ENCODE peak calls at places on chromosomes 6 and 20, in nine cellular contexts. N, G, Z, P, O, T, I, C and S are unnamed samples.

GRCh38 chr20:16574656-16575355 is 1.6 kb upstream of the KIF16B start:
- DNase-seq in T (peak), O (peak), C (peak), N (peak), G (peak), P (peak), Z (peak), I (peak), S (peak)

GRCh38 chr20:709421-709820 is 33.8 kb upstream of the SCRT2 start:
- DNase-seq in O (no peak), I (peak), T (peak), N (no peak), P (no peak), Z (no peak), G (no peak), C (peak), S (peak)

GRCh38 chr6:19836799-19837510 is at the start of gene ID4:
- DNase-seq in Z (no peak), T (peak), G (peak), P (peak), C (no peak), N (peak), I (peak), O (peak), S (peak)

GRCh38 chr6:39797751-39798150 is 5.6 kb downstream of the DAAM2 start:
- DNase-seq in P (no peak), T (peak), G (no peak), Z (no peak), I (no peak), O (no peak), C (no peak), N (no peak), S (no peak)

GRCh38 chr6:115570326-115570725 is 490.4 kb downstream of the FRK start:
- DNase-seq in G (no peak), O (no peak), C (no peak), Z (no peak), P (no peak), N (no peak), T (no peak), I (no peak), S (no peak)

GRCh38 chr6:44646355-44646754 is 258.8 kb downstream of the CDC5L start:
- DNase-seq in O (no peak), C (no peak), T (no peak), G (no peak), I (no peak), Z (no peak), N (no peak), P (no peak), S (no peak)

GRCh38 chr6:84220809-84221409 is 6.5 kb downstream of the CEP162 start:
- DNase-seq in O (no peak), P (no peak), Z (no peak), C (peak), G (no peak), I (no peak), T (no peak), N (no peak), S (no peak)

GRCh38 chr6:141969201-141969600 is 163.5 kb upstream of the GJE1 start:
- DNase-seq in G (no peak), Z (no peak), N (no peak), O (no peak), T (no peak), I (no peak), P (no peak), C (no peak), S (no peak)

GRCh38 chr20:11453430-11453829 is 464.3 kb upstream of the BTBD3 start:
- DNase-seq in O (no peak), I (no peak), Z (no peak), C (no peak), T (no peak), P (no peak), N (peak), G (no peak), S (no peak)

DNA sequence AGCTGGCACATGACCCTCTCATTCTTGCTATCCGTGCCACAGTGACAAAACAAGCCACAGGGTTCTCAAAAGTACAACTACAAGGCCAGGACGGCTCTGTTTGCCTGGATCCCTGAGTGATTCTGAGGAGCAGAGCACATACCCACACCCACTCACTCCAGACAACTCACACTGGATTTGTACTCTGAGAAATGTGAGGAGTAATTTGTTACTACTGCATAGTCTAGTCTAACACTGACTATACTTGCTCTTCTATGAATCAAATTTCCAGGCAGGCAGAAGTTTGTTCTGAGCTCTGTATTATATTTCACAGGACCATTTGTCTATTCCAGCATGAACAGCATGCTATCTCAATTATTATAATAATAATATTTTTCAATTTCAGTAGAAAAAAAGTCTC is 26.7 kb upstream of the SPTLC3 start:
- DNase-seq in O (no peak), T (no peak), I (no peak), Z (no peak), P (no peak), C (no peak), N (no peak), G (no peak), S (no peak)
- TF ChIP-seq EP300 in O (no peak), T (no peak), I (no peak), Z (no peak), P (no peak), C (no peak), N (no peak), G (no peak), S (no peak)

DNA sequence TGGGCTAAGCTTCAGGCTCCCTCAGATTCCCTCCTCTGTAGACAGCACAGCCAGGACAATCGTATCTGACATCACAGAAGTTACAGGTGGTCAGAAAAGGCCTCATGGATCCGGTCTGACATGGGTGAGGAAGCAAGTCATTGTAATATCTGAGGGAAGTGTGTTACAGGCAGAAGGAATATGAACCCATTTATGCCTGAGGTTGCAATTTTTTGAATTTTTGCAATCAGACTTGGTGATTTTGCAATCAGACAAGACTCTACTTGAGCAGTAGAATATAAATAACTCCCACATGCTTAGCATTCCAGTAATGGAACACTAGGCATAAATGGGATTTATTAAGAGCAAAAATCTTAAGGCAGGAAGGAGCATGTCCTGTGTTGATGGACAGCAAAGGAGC is 52.1 kb downstream of the CBLN4 start:
- DNase-seq in C (no peak), I (no peak), Z (no peak), T (no peak), G (no peak), N (no peak), P (no peak), O (no peak), S (no peak)
- TF ChIP-seq EP300 in C (no peak), I (no peak), Z (no peak), T (no peak), G (no peak), N (no peak), P (no peak), O (no peak), S (no peak)

GRCh38 chr6:50795574-50795973 is 23.1 kb upstream of the TFAP2B start:
- DNase-seq in T (no peak), P (no peak), C (no peak), O (no peak), Z (no peak), N (no peak), G (no peak), I (no peak), S (no peak)

DNA sequence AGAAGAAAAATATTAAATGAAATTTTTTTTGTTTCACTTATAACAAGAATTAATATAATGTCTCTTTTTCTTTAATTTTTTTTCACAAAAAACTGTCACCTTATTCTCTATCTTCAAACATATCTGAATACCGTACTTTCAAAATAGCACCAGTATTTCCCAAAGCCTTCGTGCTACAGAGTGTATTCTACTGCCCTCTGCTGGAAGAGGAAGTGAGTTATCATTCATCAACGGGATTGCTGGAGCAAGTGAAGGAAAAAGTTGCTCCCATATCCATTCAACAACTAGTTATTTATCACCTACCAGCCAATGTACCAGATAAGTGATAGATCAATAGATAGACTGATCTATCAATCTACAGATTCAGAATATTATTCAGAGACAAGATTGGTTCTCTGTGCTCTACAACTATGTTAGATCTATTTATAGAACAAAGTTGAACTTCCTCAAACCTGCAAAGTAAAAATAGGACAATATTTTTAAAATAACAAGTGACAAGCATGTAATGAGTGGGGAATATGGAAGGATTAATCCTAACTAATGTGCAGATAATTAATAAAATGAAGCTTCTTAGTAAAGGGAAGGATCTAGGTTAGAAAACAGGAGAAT is 26.7 kb upstream of the TFAP2B start:
- DNase-seq in P (no peak), I (no peak), G (no peak), O (no peak), T (no peak), N (peak), Z (peak), C (peak), S (no peak)
- TF ChIP-seq EP300 in P (no peak), I (no peak), G (no peak), O (no peak), T (no peak), N (no peak), Z (no peak), C (no peak), S (no peak)

GRCh38 chr6:52551483-52552277 is 25.2 kb downstream of the TRAM2 start:
- DNase-seq in N (no peak), Z (peak), I (peak), O (no peak), G (peak), P (peak), T (no peak), C (no peak), S (peak)
- TF ChIP-seq EP300 in N (peak), Z (no peak), I (no peak), O (no peak), G (no peak), P (no peak), T (no peak), C (no peak), S (no peak)

GRCh38 chr6:144936764-144937163 is 651.6 kb downstream of the UTRN start:
- DNase-seq in P (no peak), Z (no peak), N (no peak), T (no peak), O (no peak), G (no peak), C (no peak), I (no peak), S (no peak)
- TF ChIP-seq EP300 in P (no peak), Z (no peak), N (no peak), T (no peak), O (no peak), G (no peak), C (no peak), I (no peak), S (no peak)

GRCh38 chr6:119351005-119351394 is 1.4 kb upstream of the MAN1A1 start:
- DNase-seq in P (no peak), C (peak), N (no peak), O (no peak), Z (no peak), T (no peak), I (no peak), G (no peak), S (no peak)

GRCh38 chr6:119350202-119351004 is 842 bp upstream of the MAN1A1 start:
- DNase-seq in N (no peak), P (no peak), T (no peak), G (peak), I (no peak), O (no peak), Z (peak), C (peak), S (no peak)

GRCh38 chr6:119355890-119356289 is 6.3 kb upstream of the MAN1A1 start:
- DNase-seq in Z (no peak), N (no peak), T (no peak), C (no peak), G (no peak), I (no peak), P (no peak), O (no peak), S (no peak)

GRCh38 chr6:119353696-119354095 is 4.1 kb upstream of the MAN1A1 start:
- DNase-seq in N (no peak), I (no peak), C (no peak), P (no peak), G (no peak), Z (no peak), O (no peak), T (no peak), S (no peak)

DNA sequence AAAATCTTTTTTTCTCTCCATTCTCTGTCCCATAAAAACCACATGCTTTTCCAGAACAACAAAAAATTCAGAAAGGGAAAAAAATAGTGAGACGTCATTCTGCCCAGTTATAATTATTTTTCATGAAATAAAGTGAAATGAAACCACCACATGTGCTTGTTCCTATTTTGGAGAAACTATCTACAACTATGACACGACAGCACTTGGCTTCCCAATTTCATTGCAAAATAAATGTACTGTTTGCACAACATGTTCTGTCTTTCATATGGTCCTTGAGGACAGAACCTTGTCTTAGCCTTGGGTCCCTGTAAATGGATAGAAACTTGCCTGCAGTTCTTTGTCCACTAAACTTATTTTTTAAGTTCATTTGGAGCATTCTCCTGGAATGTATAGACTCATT is 5.6 kb upstream of the MAN1A1 start:
- DNase-seq in P (no peak), T (no peak), G (no peak), I (no peak), Z (no peak), O (no peak), N (no peak), C (no peak), S (no peak)
- TF ChIP-seq EP300 in P (no peak), T (no peak), G (peak), I (no peak), Z (no peak), O (peak), N (no peak), C (no peak), S (no peak)